ENCODE peak calls at places on chromosomes 3 and 15, in six cellular contexts. One of them, this sample, is unnamed.
A peak's percentile ranks its signal among the peaks of the same experiment; 100 is the strongest.

GRCh38 chr15:67542192-67542461 is 376 bp upstream of the MAP2K5 start:
- DNase-seq in Panc1: no peak
- DNase-seq in K562: no peak
- DNase-seq in A549: no peak
- DNase-seq in HepG2: no peak
- DNase-seq in SK-N-SH: no peak
- DNase-seq in this sample: no peak

GRCh38 chr3:53139833-53140574 is 9.8 kb upstream of the RFT1 start:
- DNase-seq in Panc1: no peak
- DNase-seq in K562: no peak
- DNase-seq in A549: no peak
- DNase-seq in HepG2: no peak
- DNase-seq in SK-N-SH: no peak
- DNase-seq in this sample: no peak

GRCh38 chr15:61681676-61682075 is 378.6 kb downstream of the VPS13C start:
- DNase-seq in Panc1: no peak
- DNase-seq in K562: no peak
- DNase-seq in A549: no peak
- DNase-seq in HepG2: no peak
- DNase-seq in SK-N-SH: no peak
- DNase-seq in this sample: no peak

GRCh38 chr3:64190517-64191515 is 34.5 kb downstream of the PRICKLE2 start:
- DNase-seq in Panc1: no peak
- DNase-seq in K562: no peak
- DNase-seq in A549: peak; percentile 57
- DNase-seq in HepG2: no peak
- DNase-seq in SK-N-SH: no peak
- DNase-seq in this sample: peak; percentile 5

GRCh38 chr3:24686764-24687163 is 192.1 kb upstream of the THRB start:
- DNase-seq in Panc1: no peak
- DNase-seq in K562: no peak
- DNase-seq in A549: no peak
- DNase-seq in HepG2: no peak
- DNase-seq in SK-N-SH: no peak
- DNase-seq in this sample: no peak

GRCh38 chr3:24829632-24830229 is 335.1 kb upstream of the THRB start:
- DNase-seq in Panc1: no peak
- DNase-seq in K562: no peak
- DNase-seq in A549: peak; percentile 8
- DNase-seq in HepG2: no peak
- DNase-seq in SK-N-SH: peak; percentile 67
- DNase-seq in this sample: no peak

GRCh38 chr3:55185380-55185779 is 257.5 kb upstream of the LRTM1 start:
- DNase-seq in Panc1: no peak
- DNase-seq in K562: no peak
- DNase-seq in A549: no peak
- DNase-seq in HepG2: no peak
- DNase-seq in SK-N-SH: no peak
- DNase-seq in this sample: no peak

GRCh38 chr3:59418836-59419235 is 369.0 kb upstream of the CFAP20DC start:
- DNase-seq in Panc1: no peak
- DNase-seq in K562: no peak
- DNase-seq in A549: no peak
- DNase-seq in HepG2: no peak
- DNase-seq in SK-N-SH: no peak
- DNase-seq in this sample: no peak

GRCh38 chr3:54146383-54147239 is 24.3 kb downstream of the CACNA2D3 start:
- DNase-seq in Panc1: no peak
- DNase-seq in K562: peak; percentile 16
- DNase-seq in A549: peak; percentile 36
- DNase-seq in HepG2: peak; percentile 25
- DNase-seq in SK-N-SH: peak; percentile 82
- DNase-seq in this sample: peak; percentile 41

DNA sequence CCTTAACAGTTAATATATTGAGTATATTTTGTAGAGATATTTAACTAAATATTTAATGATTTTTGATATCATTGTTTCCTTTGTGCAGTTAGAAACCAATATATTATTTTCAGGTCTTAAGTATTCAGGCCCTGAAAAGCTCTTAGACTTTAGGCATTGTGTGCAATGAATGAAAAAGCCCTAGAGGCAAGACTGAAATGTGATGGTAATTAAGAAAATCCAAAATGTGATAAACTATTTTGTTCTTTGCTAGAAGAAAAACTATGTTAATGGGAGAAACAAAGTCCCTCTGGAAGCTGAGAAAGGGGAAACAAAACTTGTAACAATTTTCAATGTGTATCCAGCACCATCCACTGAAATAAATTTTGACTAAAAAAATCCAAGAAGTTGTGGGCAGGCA is 54.6 kb upstream of the SSR3 start:
- DNase-seq in Panc1: no peak
- DNase-seq in K562: no peak
- DNase-seq in A549: no peak
- DNase-seq in HepG2: no peak
- DNase-seq in SK-N-SH: no peak
- DNase-seq in this sample: no peak
- TF ChIP-seq REST in Panc1: no peak
- TF ChIP-seq REST in K562: no peak
- TF ChIP-seq REST in A549: no peak
- TF ChIP-seq REST in HepG2: no peak
- TF ChIP-seq REST in SK-N-SH: no peak
- TF ChIP-seq REST in this sample: no peak

GRCh38 chr3:96027718-96028117 is 786.7 kb upstream of the EPHA6 start:
- DNase-seq in Panc1: no peak
- DNase-seq in K562: no peak
- DNase-seq in A549: no peak
- DNase-seq in HepG2: no peak
- DNase-seq in SK-N-SH: no peak
- DNase-seq in this sample: no peak

GRCh38 chr3:96017556-96017955 is 796.8 kb upstream of the EPHA6 start:
- DNase-seq in Panc1: no peak
- DNase-seq in K562: no peak
- DNase-seq in A549: no peak
- DNase-seq in HepG2: no peak
- DNase-seq in SK-N-SH: no peak
- DNase-seq in this sample: no peak

GRCh38 chr3:96022676-96023075 is 791.7 kb upstream of the EPHA6 start:
- DNase-seq in Panc1: no peak
- DNase-seq in K562: no peak
- DNase-seq in A549: no peak
- DNase-seq in HepG2: no peak
- DNase-seq in SK-N-SH: no peak
- DNase-seq in this sample: no peak
- TF ChIP-seq CTCF in Panc1: no peak
- TF ChIP-seq CTCF in K562: no peak
- TF ChIP-seq CTCF in A549: no peak
- TF ChIP-seq CTCF in HepG2: no peak
- TF ChIP-seq CTCF in SK-N-SH: peak; percentile 23
- TF ChIP-seq CTCF in this sample: no peak

DNA sequence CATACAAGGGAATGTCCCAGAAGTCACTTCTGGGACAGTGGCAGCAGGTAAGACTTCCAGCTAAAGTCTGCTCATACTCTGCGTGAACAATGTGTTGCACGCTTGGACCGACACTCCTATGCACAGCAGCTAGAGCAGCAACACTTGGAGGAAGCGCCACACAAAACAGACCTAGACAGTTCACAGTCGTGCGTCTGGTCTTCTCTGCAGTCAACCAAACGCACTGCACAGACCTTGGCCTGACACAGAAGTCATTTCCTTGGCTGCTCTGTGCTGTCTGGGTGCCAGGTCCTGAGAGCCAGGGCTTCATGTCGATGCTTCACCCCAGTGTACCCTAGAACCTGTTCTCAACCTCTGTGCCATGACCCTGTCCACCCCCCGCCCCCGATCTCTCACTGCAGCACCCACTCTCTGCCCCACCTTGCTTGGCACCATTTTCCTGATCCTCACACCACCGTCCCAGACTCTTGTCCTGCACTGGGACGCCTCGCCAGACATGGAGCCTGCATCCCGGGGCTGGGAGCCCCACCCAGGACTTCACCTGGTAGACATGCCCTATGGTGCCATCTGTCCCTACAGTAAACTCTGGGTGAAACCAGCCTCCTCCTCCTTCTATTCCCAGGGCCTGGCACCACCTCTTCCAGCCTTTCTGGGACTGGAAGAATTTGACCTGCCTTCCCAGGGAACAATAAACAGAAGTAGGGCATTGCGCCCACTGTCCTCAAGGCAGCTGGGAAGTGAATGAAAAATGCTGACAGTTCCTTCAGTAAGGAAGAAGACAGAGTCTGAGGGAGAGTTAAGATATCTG is 3.1 kb downstream of the ATP10A start:
- DNase-seq in Panc1: no peak
- DNase-seq in K562: no peak
- DNase-seq in A549: no peak
- DNase-seq in HepG2: no peak
- DNase-seq in SK-N-SH: no peak
- DNase-seq in this sample: no peak
- TF ChIP-seq REST in Panc1: no peak
- TF ChIP-seq REST in K562: no peak
- TF ChIP-seq REST in A549: no peak
- TF ChIP-seq REST in HepG2: no peak
- TF ChIP-seq REST in SK-N-SH: no peak
- TF ChIP-seq REST in this sample: no peak

GRCh38 chr3:154901263-154901662 is 178.9 kb upstream of the MME start:
- DNase-seq in Panc1: no peak
- DNase-seq in K562: no peak
- DNase-seq in A549: no peak
- DNase-seq in HepG2: no peak
- DNase-seq in SK-N-SH: no peak
- DNase-seq in this sample: no peak

GRCh38 chr3:154898916-154899315 is 181.2 kb upstream of the MME start:
- DNase-seq in Panc1: no peak
- DNase-seq in K562: no peak
- DNase-seq in A549: no peak
- DNase-seq in HepG2: no peak
- DNase-seq in SK-N-SH: no peak
- DNase-seq in this sample: no peak

GRCh38 chr3:154900777-154901176 is 179.3 kb upstream of the MME start:
- DNase-seq in Panc1: no peak
- DNase-seq in K562: no peak
- DNase-seq in A549: no peak
- DNase-seq in HepG2: no peak
- DNase-seq in SK-N-SH: no peak
- DNase-seq in this sample: no peak

GRCh38 chr3:154898398-154898797 is 181.7 kb upstream of the MME start:
- DNase-seq in Panc1: no peak
- DNase-seq in K562: no peak
- DNase-seq in A549: no peak
- DNase-seq in HepG2: no peak
- DNase-seq in SK-N-SH: no peak
- DNase-seq in this sample: no peak

GRCh38 chr3:154904328-154904727 is 175.8 kb upstream of the MME start:
- DNase-seq in Panc1: no peak
- DNase-seq in K562: peak; percentile 31
- DNase-seq in A549: peak; percentile 11
- DNase-seq in HepG2: peak; percentile 2
- DNase-seq in SK-N-SH: peak; percentile 26
- DNase-seq in this sample: no peak
- TF ChIP-seq CTCF in Panc1: peak; percentile 27
- TF ChIP-seq CTCF in K562: peak; percentile 31
- TF ChIP-seq CTCF in A549: no peak
- TF ChIP-seq CTCF in HepG2: peak; percentile 48
- TF ChIP-seq CTCF in SK-N-SH: peak; percentile 58
- TF ChIP-seq CTCF in this sample: no peak

This sample was measured in HL-60.